ENCODE peak calls at places on chromosomes 12 and 14, in seven cellular contexts. Y, I, B, V, E, K and U are unnamed samples.
A peak's percentile ranks its signal among the peaks of the same experiment; 100 is the strongest.

GRCh38 chr12:57487055-57487596 is 742 bp upstream of the MARS1 start:
- DNase-seq in Y (no peak), I (no peak), B (no peak), V (no peak), E (no peak), K (no peak), U (no peak)

GRCh38 chr14:39467889-39468524 is 35.8 kb upstream of the FBXO33 start:
- DNase-seq in Y (no peak), I (no peak), B (peak; percentile 26), V (no peak), E (no peak), K (peak; percentile 6), U (no peak)

GRCh38 chr14:25102788-25103187 is 52.8 kb upstream of the STXBP6 start:
- DNase-seq in Y (no peak), I (no peak), B (no peak), V (no peak), E (no peak), K (no peak), U (no peak)

GRCh38 chr12:66061076-66061475 is 69.5 kb downstream of the LLPH start:
- DNase-seq in Y (no peak), I (no peak), B (no peak), V (no peak), E (no peak), K (no peak), U (no peak)

GRCh38 chr12:57490126-57490525 is 2.3 kb downstream of the MARS1 start:
- DNase-seq in Y (no peak), I (no peak), B (no peak), V (no peak), E (no peak), K (no peak), U (no peak)

GRCh38 chr12:5022465-5023061 is 21.1 kb upstream of the KCNA5 start:
- DNase-seq in Y (peak; percentile 70), I (peak; percentile 56), B (peak; percentile 43), V (no peak), E (peak; percentile 42), K (peak; percentile 33), U (peak; percentile 8)

GRCh38 chr14:77067632-77068514 is 30.2 kb upstream of the CIPC start:
- DNase-seq in Y (peak; percentile 75), I (peak; percentile 59), B (peak; percentile 54), V (peak; percentile 61), E (peak; percentile 81), K (peak; percentile 93), U (no peak)

GRCh38 chr12:58174316-58174715 is 232.9 kb downstream of the ATP23 start:
- DNase-seq in Y (no peak), I (no peak), B (no peak), V (no peak), E (no peak), K (no peak), U (no peak)

GRCh38 chr12:112170376-112170775 is 45.0 kb downstream of the TRAFD1 start:
- DNase-seq in Y (no peak), I (peak; percentile 80), B (no peak), V (no peak), E (no peak), K (no peak), U (no peak)

GRCh38 chr12:20557076-20557475 is 138.1 kb upstream of the SLCO1C1 start:
- DNase-seq in Y (no peak), I (no peak), B (no peak), V (no peak), E (no peak), K (no peak), U (no peak)

GRCh38 chr12:20370001-20370381 is 1.7 kb downstream of the PDE3A start:
- DNase-seq in Y (no peak), I (no peak), B (no peak), V (peak; percentile 35), E (peak; percentile 40), K (no peak), U (no peak)

GRCh38 chr14:76647699-76648298 is 113.5 kb upstream of the VASH1 start:
- DNase-seq in Y (no peak), I (peak; percentile 53), B (peak; percentile 44), V (no peak), E (peak; percentile 46), K (peak; percentile 52), U (no peak)

GRCh38 chr14:72142328-72142727 is 210.1 kb downstream of the RGS6 start:
- DNase-seq in Y (no peak), I (no peak), B (no peak), V (no peak), E (no peak), K (no peak), U (no peak)

GRCh38 chr14:44404021-44404420 is 103.1 kb downstream of the FSCB start:
- DNase-seq in Y (no peak), I (no peak), B (peak; percentile 20), V (no peak), E (no peak), K (no peak), U (no peak)

GRCh38 chr12:124599074-124599999 is 31.9 kb upstream of the NCOR2 start:
- DNase-seq in Y (no peak), I (no peak), B (peak; percentile 71), V (no peak), E (no peak), K (no peak), U (no peak)

GRCh38 chr12:106134294-106134949 is 4.3 kb downstream of the NUAK1 start:
- DNase-seq in Y (no peak), I (no peak), B (no peak), V (no peak), E (no peak), K (no peak), U (no peak)
- H3K27ac ChIP-seq in Y (no peak overlapping the region), I (no peak overlapping the region), B (peak overlapping the region; percentile 13), V (no peak overlapping the region), E (no peak overlapping the region), K (peak overlapping the region; percentile 63), U (peak overlapping the region; percentile 46)

GRCh38 chr14:68549966-68550705 is 242.7 kb downstream of the ZFP36L1 start:
- DNase-seq in Y (no peak), I (no peak), B (no peak), V (peak; percentile 5), E (no peak), K (no peak), U (no peak)

GRCh38 chr14:68553326-68553725 is 239.5 kb downstream of the ZFP36L1 start:
- DNase-seq in Y (no peak), I (no peak), B (no peak), V (peak; percentile 11), E (no peak), K (no peak), U (no peak)

GRCh38 chr14:68552597-68552996 is 240.3 kb downstream of the ZFP36L1 start:
- DNase-seq in Y (no peak), I (no peak), B (peak; percentile 57), V (peak; percentile 15), E (no peak), K (no peak), U (no peak)

GRCh38 chr14:68551045-68551683 is 241.7 kb downstream of the ZFP36L1 start:
- DNase-seq in Y (no peak), I (no peak), B (no peak), V (peak; percentile 10), E (no peak), K (no peak), U (no peak)

DNA sequence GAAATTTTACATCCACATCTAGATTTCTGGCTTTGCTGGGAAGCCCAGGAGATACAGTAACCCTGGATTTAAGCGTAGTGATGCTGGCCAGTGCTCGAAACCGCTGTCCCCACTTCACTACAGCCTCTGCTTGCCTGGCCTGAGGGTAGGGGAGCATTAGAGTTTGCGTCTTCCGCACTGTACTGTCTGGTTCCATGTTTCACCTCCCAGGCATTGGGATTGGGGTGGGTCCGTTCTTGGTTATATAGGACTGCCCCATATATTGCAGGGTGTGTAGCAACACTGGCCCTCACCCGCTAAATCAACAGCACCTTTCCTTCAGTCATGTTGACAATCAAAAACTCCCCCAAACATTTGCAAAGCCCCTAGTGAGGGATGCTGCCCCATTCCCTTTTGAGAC is 240.8 kb downstream of the ZFP36L1 start:
- DNase-seq in Y (no peak), I (no peak), B (no peak), V (peak; percentile 10), E (no peak), K (no peak), U (no peak)
- H3K27ac ChIP-seq in Y (peak overlapping the region; percentile 95), I (no peak overlapping the region), B (no peak overlapping the region), V (no peak overlapping the region), E (no peak overlapping the region), K (peak overlapping the region; percentile 45), U (peak overlapping the region; percentile 100)

GRCh38 chr14:69132513-69133181 is 20.3 kb downstream of the DCAF5 start:
- DNase-seq in Y (no peak), I (no peak), B (no peak), V (no peak), E (no peak), K (no peak), U (no peak)

GRCh38 chr14:69131176-69131575 is 21.7 kb downstream of the DCAF5 start:
- DNase-seq in Y (no peak), I (no peak), B (no peak), V (no peak), E (no peak), K (no peak), U (no peak)

GRCh38 chr14:69135133-69135532 is 17.8 kb downstream of the DCAF5 start:
- DNase-seq in Y (no peak), I (no peak), B (no peak), V (no peak), E (no peak), K (no peak), U (no peak)

GRCh38 chr14:69133206-69134125 is 19.5 kb downstream of the DCAF5 start:
- DNase-seq in Y (no peak), I (peak; percentile 32), B (peak; percentile 66), V (no peak), E (peak; percentile 73), K (peak; percentile 11), U (no peak)

GRCh38 chr14:69129264-69129880 is 23.5 kb downstream of the DCAF5 start:
- DNase-seq in Y (peak; percentile 50), I (peak; percentile 63), B (peak; percentile 67), V (peak; percentile 53), E (peak; percentile 85), K (peak; percentile 57), U (peak; percentile 36)
- H3K27ac ChIP-seq in Y (no peak overlapping the region), I (no peak overlapping the region), B (peak overlapping the region; percentile 39), V (no peak overlapping the region), E (peak overlapping the region; percentile 19), K (no peak overlapping the region), U (peak overlapping the region; percentile 41)

GRCh38 chr14:91261115-91261514 is 16.6 kb upstream of the GPR68 start:
- DNase-seq in Y (no peak), I (no peak), B (no peak), V (no peak), E (no peak), K (no peak), U (no peak)

GRCh38 chr14:91265404-91265803 is 20.9 kb upstream of the GPR68 start:
- DNase-seq in Y (no peak), I (no peak), B (no peak), V (no peak), E (no peak), K (no peak), U (no peak)

GRCh38 chr14:91261986-91262549 is 17.6 kb upstream of the GPR68 start:
- DNase-seq in Y (no peak), I (no peak), B (no peak), V (no peak), E (no peak), K (no peak), U (no peak)

GRCh38 chr14:91264151-91265150 is 19.9 kb upstream of the GPR68 start:
- DNase-seq in Y (peak; percentile 73), I (peak; percentile 51), B (no peak), V (no peak), E (peak; percentile 31), K (peak; percentile 2), U (no peak)

DNA sequence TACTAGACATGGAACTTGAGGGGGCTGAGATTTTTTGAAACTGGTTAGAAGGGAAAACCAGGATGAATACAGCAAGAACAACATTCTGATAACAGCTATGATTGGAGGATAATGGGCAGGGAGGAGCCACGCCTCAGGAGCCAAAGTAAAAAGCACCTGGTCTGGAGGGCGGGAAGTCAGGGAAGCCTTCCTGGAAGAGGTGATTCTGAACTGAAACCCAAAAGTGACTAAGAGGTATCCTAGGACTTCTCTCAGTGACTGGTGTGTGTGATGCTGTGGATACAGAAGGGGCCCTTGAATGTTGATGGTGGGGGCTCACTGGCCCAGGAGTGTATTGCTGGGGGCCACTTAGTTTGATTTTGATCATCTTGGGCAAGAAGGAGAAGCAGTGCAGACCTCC is 18.8 kb upstream of the GPR68 start:
- DNase-seq in Y (no peak), I (no peak), B (no peak), V (no peak), E (no peak), K (no peak), U (no peak)
- H3K27ac ChIP-seq in Y (no peak overlapping the region), I (peak overlapping the region; percentile 84), B (no peak overlapping the region), V (no peak overlapping the region), E (no peak overlapping the region), K (no peak overlapping the region), U (no peak overlapping the region)